ENCODE peak calls at places on chromosome 13, in seven cellular contexts. One of them, this sample, is unnamed.

GRCh38 chr13:66887088-66887487 is 343.0 kb downstream of the PCDH9 start:
- DNase-seq in neural crest cell: no peak
- DNase-seq in stimulated activated CD8-positive, alpha-beta memory T cell treated with anti-CD3 and anti-CD28 coated beads, Interleukin-4, amount 100 ng/mL, for 1 hour: no peak
- DNase-seq in activated CD4-positive, alpha-beta T cell treated with anti-CD3 and anti-CD28 coated beads, Interleukin-2, amount 50 U/mL, for 24 hours: no peak
- DNase-seq in GM19239: no peak
- DNase-seq in heart right ventricle: no peak
- DNase-seq in thoracic aorta: no peak
- DNase-seq in this sample: no peak

GRCh38 chr13:32408999-32409313 is 19.0 kb downstream of the N4BP2L1 start:
- DNase-seq in neural crest cell: no peak
- DNase-seq in stimulated activated CD8-positive, alpha-beta memory T cell treated with anti-CD3 and anti-CD28 coated beads, Interleukin-4, amount 100 ng/mL, for 1 hour: no peak
- DNase-seq in activated CD4-positive, alpha-beta T cell treated with anti-CD3 and anti-CD28 coated beads, Interleukin-2, amount 50 U/mL, for 24 hours: no peak
- DNase-seq in GM19239: no peak
- DNase-seq in heart right ventricle: no peak
- DNase-seq in thoracic aorta: no peak
- DNase-seq in this sample: peak; percentile 27

GRCh38 chr13:113562866-113563265 is 21.7 kb upstream of the TFDP1 start:
- DNase-seq in neural crest cell: no peak
- DNase-seq in stimulated activated CD8-positive, alpha-beta memory T cell treated with anti-CD3 and anti-CD28 coated beads, Interleukin-4, amount 100 ng/mL, for 1 hour: no peak
- DNase-seq in activated CD4-positive, alpha-beta T cell treated with anti-CD3 and anti-CD28 coated beads, Interleukin-2, amount 50 U/mL, for 24 hours: no peak
- DNase-seq in GM19239: no peak
- DNase-seq in heart right ventricle: no peak
- DNase-seq in thoracic aorta: no peak
- DNase-seq in this sample: no peak

GRCh38 chr13:95243207-95243606 is 58.0 kb downstream of the ABCC4 start:
- DNase-seq in neural crest cell: no peak
- DNase-seq in stimulated activated CD8-positive, alpha-beta memory T cell treated with anti-CD3 and anti-CD28 coated beads, Interleukin-4, amount 100 ng/mL, for 1 hour: no peak
- DNase-seq in activated CD4-positive, alpha-beta T cell treated with anti-CD3 and anti-CD28 coated beads, Interleukin-2, amount 50 U/mL, for 24 hours: no peak
- DNase-seq in GM19239: no peak
- DNase-seq in heart right ventricle: no peak
- DNase-seq in thoracic aorta: no peak
- DNase-seq in this sample: no peak

GRCh38 chr13:95349267-95349666 is 48.0 kb upstream of the ABCC4 start:
- DNase-seq in neural crest cell: no peak
- DNase-seq in stimulated activated CD8-positive, alpha-beta memory T cell treated with anti-CD3 and anti-CD28 coated beads, Interleukin-4, amount 100 ng/mL, for 1 hour: no peak
- DNase-seq in activated CD4-positive, alpha-beta T cell treated with anti-CD3 and anti-CD28 coated beads, Interleukin-2, amount 50 U/mL, for 24 hours: no peak
- DNase-seq in GM19239: no peak
- DNase-seq in heart right ventricle: no peak
- DNase-seq in thoracic aorta: no peak
- DNase-seq in this sample: no peak

GRCh38 chr13:51222510-51223283 is 499 bp downstream of the FAM124A start:
- DNase-seq in neural crest cell: peak; percentile 55
- DNase-seq in stimulated activated CD8-positive, alpha-beta memory T cell treated with anti-CD3 and anti-CD28 coated beads, Interleukin-4, amount 100 ng/mL, for 1 hour: no peak
- DNase-seq in activated CD4-positive, alpha-beta T cell treated with anti-CD3 and anti-CD28 coated beads, Interleukin-2, amount 50 U/mL, for 24 hours: no peak
- DNase-seq in GM19239: no peak
- DNase-seq in heart right ventricle: no peak
- DNase-seq in thoracic aorta: no peak
- DNase-seq in this sample: no peak

GRCh38 chr13:112885782-112886268 is 83.2 kb upstream of the MCF2L start:
- DNase-seq in neural crest cell: peak; percentile 72
- DNase-seq in stimulated activated CD8-positive, alpha-beta memory T cell treated with anti-CD3 and anti-CD28 coated beads, Interleukin-4, amount 100 ng/mL, for 1 hour: no peak
- DNase-seq in activated CD4-positive, alpha-beta T cell treated with anti-CD3 and anti-CD28 coated beads, Interleukin-2, amount 50 U/mL, for 24 hours: no peak
- DNase-seq in GM19239: no peak
- DNase-seq in heart right ventricle: peak; percentile 83
- DNase-seq in thoracic aorta: no peak
- DNase-seq in this sample: peak; percentile 89

GRCh38 chr13:90968510-90968909 is 379.0 kb upstream of the MIR17HG start:
- DNase-seq in neural crest cell: peak; percentile 20
- DNase-seq in stimulated activated CD8-positive, alpha-beta memory T cell treated with anti-CD3 and anti-CD28 coated beads, Interleukin-4, amount 100 ng/mL, for 1 hour: no peak
- DNase-seq in activated CD4-positive, alpha-beta T cell treated with anti-CD3 and anti-CD28 coated beads, Interleukin-2, amount 50 U/mL, for 24 hours: no peak
- DNase-seq in GM19239: no peak
- DNase-seq in heart right ventricle: no peak
- DNase-seq in thoracic aorta: no peak
- DNase-seq in this sample: peak; percentile 19

GRCh38 chr13:100588350-100589177 is at the start of gene GGACT:
- DNase-seq in neural crest cell: peak; percentile 74
- DNase-seq in stimulated activated CD8-positive, alpha-beta memory T cell treated with anti-CD3 and anti-CD28 coated beads, Interleukin-4, amount 100 ng/mL, for 1 hour: peak; percentile 59
- DNase-seq in activated CD4-positive, alpha-beta T cell treated with anti-CD3 and anti-CD28 coated beads, Interleukin-2, amount 50 U/mL, for 24 hours: peak; percentile 70
- DNase-seq in GM19239: peak; percentile 92
- DNase-seq in heart right ventricle: peak; percentile 83
- DNase-seq in thoracic aorta: peak; percentile 20
- DNase-seq in this sample: peak; percentile 77

GRCh38 chr13:99384468-99384867 is 77.3 kb upstream of the GPR183 start:
- DNase-seq in neural crest cell: no peak
- DNase-seq in stimulated activated CD8-positive, alpha-beta memory T cell treated with anti-CD3 and anti-CD28 coated beads, Interleukin-4, amount 100 ng/mL, for 1 hour: no peak
- DNase-seq in activated CD4-positive, alpha-beta T cell treated with anti-CD3 and anti-CD28 coated beads, Interleukin-2, amount 50 U/mL, for 24 hours: no peak
- DNase-seq in GM19239: no peak
- DNase-seq in heart right ventricle: no peak
- DNase-seq in thoracic aorta: no peak
- DNase-seq in this sample: no peak

GRCh38 chr13:46751811-46752635 is 44.9 kb downstream of the ESD start:
- DNase-seq in neural crest cell: no peak
- DNase-seq in stimulated activated CD8-positive, alpha-beta memory T cell treated with anti-CD3 and anti-CD28 coated beads, Interleukin-4, amount 100 ng/mL, for 1 hour: peak; percentile 8
- DNase-seq in activated CD4-positive, alpha-beta T cell treated with anti-CD3 and anti-CD28 coated beads, Interleukin-2, amount 50 U/mL, for 24 hours: peak; percentile 42
- DNase-seq in GM19239: no peak
- DNase-seq in heart right ventricle: no peak
- DNase-seq in thoracic aorta: no peak
- DNase-seq in this sample: no peak

GRCh38 chr13:31116224-31116623 is 45.5 kb downstream of the HSPH1 start:
- DNase-seq in neural crest cell: no peak
- DNase-seq in stimulated activated CD8-positive, alpha-beta memory T cell treated with anti-CD3 and anti-CD28 coated beads, Interleukin-4, amount 100 ng/mL, for 1 hour: no peak
- DNase-seq in activated CD4-positive, alpha-beta T cell treated with anti-CD3 and anti-CD28 coated beads, Interleukin-2, amount 50 U/mL, for 24 hours: no peak
- DNase-seq in GM19239: no peak
- DNase-seq in heart right ventricle: no peak
- DNase-seq in thoracic aorta: no peak
- DNase-seq in this sample: no peak

GRCh38 chr13:65911546-65912193 is 1318.5 kb downstream of the PCDH9 start:
- DNase-seq in neural crest cell: no peak
- DNase-seq in stimulated activated CD8-positive, alpha-beta memory T cell treated with anti-CD3 and anti-CD28 coated beads, Interleukin-4, amount 100 ng/mL, for 1 hour: no peak
- DNase-seq in activated CD4-positive, alpha-beta T cell treated with anti-CD3 and anti-CD28 coated beads, Interleukin-2, amount 50 U/mL, for 24 hours: no peak
- DNase-seq in GM19239: no peak
- DNase-seq in heart right ventricle: no peak
- DNase-seq in thoracic aorta: no peak
- DNase-seq in this sample: no peak

GRCh38 chr13:86581711-86582110 is 782.5 kb upstream of the SLITRK6 start:
- DNase-seq in neural crest cell: no peak
- DNase-seq in stimulated activated CD8-positive, alpha-beta memory T cell treated with anti-CD3 and anti-CD28 coated beads, Interleukin-4, amount 100 ng/mL, for 1 hour: no peak
- DNase-seq in activated CD4-positive, alpha-beta T cell treated with anti-CD3 and anti-CD28 coated beads, Interleukin-2, amount 50 U/mL, for 24 hours: no peak
- DNase-seq in GM19239: no peak
- DNase-seq in heart right ventricle: no peak
- DNase-seq in thoracic aorta: no peak
- DNase-seq in this sample: no peak

GRCh38 chr13:22801402-22802003 is 379.3 kb upstream of the SGCG start:
- DNase-seq in neural crest cell: no peak
- DNase-seq in stimulated activated CD8-positive, alpha-beta memory T cell treated with anti-CD3 and anti-CD28 coated beads, Interleukin-4, amount 100 ng/mL, for 1 hour: no peak
- DNase-seq in activated CD4-positive, alpha-beta T cell treated with anti-CD3 and anti-CD28 coated beads, Interleukin-2, amount 50 U/mL, for 24 hours: no peak
- DNase-seq in GM19239: no peak
- DNase-seq in heart right ventricle: no peak
- DNase-seq in thoracic aorta: no peak
- DNase-seq in this sample: peak; percentile 38

GRCh38 chr13:111898956-111899713 is 167.8 kb upstream of the SOX1 start:
- DNase-seq in neural crest cell: no peak
- DNase-seq in stimulated activated CD8-positive, alpha-beta memory T cell treated with anti-CD3 and anti-CD28 coated beads, Interleukin-4, amount 100 ng/mL, for 1 hour: no peak
- DNase-seq in activated CD4-positive, alpha-beta T cell treated with anti-CD3 and anti-CD28 coated beads, Interleukin-2, amount 50 U/mL, for 24 hours: no peak
- DNase-seq in GM19239: no peak
- DNase-seq in heart right ventricle: no peak
- DNase-seq in thoracic aorta: no peak
- DNase-seq in this sample: no peak

GRCh38 chr13:49540552-49540951 is 44.8 kb downstream of the PHF11 start:
- DNase-seq in neural crest cell: no peak
- DNase-seq in stimulated activated CD8-positive, alpha-beta memory T cell treated with anti-CD3 and anti-CD28 coated beads, Interleukin-4, amount 100 ng/mL, for 1 hour: no peak
- DNase-seq in activated CD4-positive, alpha-beta T cell treated with anti-CD3 and anti-CD28 coated beads, Interleukin-2, amount 50 U/mL, for 24 hours: no peak
- DNase-seq in GM19239: no peak
- DNase-seq in heart right ventricle: no peak
- DNase-seq in thoracic aorta: no peak
- DNase-seq in this sample: no peak

GRCh38 chr13:30907167-30907761 is 1.2 kb downstream of the MEDAG start:
- DNase-seq in neural crest cell: no peak
- DNase-seq in stimulated activated CD8-positive, alpha-beta memory T cell treated with anti-CD3 and anti-CD28 coated beads, Interleukin-4, amount 100 ng/mL, for 1 hour: no peak
- DNase-seq in activated CD4-positive, alpha-beta T cell treated with anti-CD3 and anti-CD28 coated beads, Interleukin-2, amount 50 U/mL, for 24 hours: no peak
- DNase-seq in GM19239: no peak
- DNase-seq in heart right ventricle: no peak
- DNase-seq in thoracic aorta: no peak
- DNase-seq in this sample: peak; percentile 21

GRCh38 chr13:33401238-33401637 is 115.7 kb upstream of the STARD13 start:
- DNase-seq in neural crest cell: no peak
- DNase-seq in stimulated activated CD8-positive, alpha-beta memory T cell treated with anti-CD3 and anti-CD28 coated beads, Interleukin-4, amount 100 ng/mL, for 1 hour: no peak
- DNase-seq in activated CD4-positive, alpha-beta T cell treated with anti-CD3 and anti-CD28 coated beads, Interleukin-2, amount 50 U/mL, for 24 hours: no peak
- DNase-seq in GM19239: no peak
- DNase-seq in heart right ventricle: peak; percentile 22
- DNase-seq in thoracic aorta: no peak
- DNase-seq in this sample: no peak

GRCh38 chr13:45178349-45179142 is 22.3 kb downstream of the KCTD4 start:
- DNase-seq in neural crest cell: no peak
- DNase-seq in stimulated activated CD8-positive, alpha-beta memory T cell treated with anti-CD3 and anti-CD28 coated beads, Interleukin-4, amount 100 ng/mL, for 1 hour: no peak
- DNase-seq in activated CD4-positive, alpha-beta T cell treated with anti-CD3 and anti-CD28 coated beads, Interleukin-2, amount 50 U/mL, for 24 hours: no peak
- DNase-seq in GM19239: no peak
- DNase-seq in heart right ventricle: no peak
- DNase-seq in thoracic aorta: no peak
- DNase-seq in this sample: no peak

GRCh38 chr13:25249001-25249543 is 38.2 kb downstream of the MTMR6 start:
- DNase-seq in neural crest cell: no peak
- DNase-seq in stimulated activated CD8-positive, alpha-beta memory T cell treated with anti-CD3 and anti-CD28 coated beads, Interleukin-4, amount 100 ng/mL, for 1 hour: no peak
- DNase-seq in activated CD4-positive, alpha-beta T cell treated with anti-CD3 and anti-CD28 coated beads, Interleukin-2, amount 50 U/mL, for 24 hours: no peak
- DNase-seq in GM19239: no peak
- DNase-seq in heart right ventricle: no peak
- DNase-seq in thoracic aorta: no peak
- DNase-seq in this sample: no peak

GRCh38 chr13:110334841-110335490 is 27.9 kb downstream of the COL4A2 start:
- DNase-seq in neural crest cell: no peak
- DNase-seq in stimulated activated CD8-positive, alpha-beta memory T cell treated with anti-CD3 and anti-CD28 coated beads, Interleukin-4, amount 100 ng/mL, for 1 hour: no peak
- DNase-seq in activated CD4-positive, alpha-beta T cell treated with anti-CD3 and anti-CD28 coated beads, Interleukin-2, amount 50 U/mL, for 24 hours: no peak
- DNase-seq in GM19239: no peak
- DNase-seq in heart right ventricle: no peak
- DNase-seq in thoracic aorta: no peak
- DNase-seq in this sample: no peak

GRCh38 chr13:44142540-44142867 is 231.1 kb upstream of the SERP2 start:
- DNase-seq in neural crest cell: no peak
- DNase-seq in stimulated activated CD8-positive, alpha-beta memory T cell treated with anti-CD3 and anti-CD28 coated beads, Interleukin-4, amount 100 ng/mL, for 1 hour: no peak
- DNase-seq in activated CD4-positive, alpha-beta T cell treated with anti-CD3 and anti-CD28 coated beads, Interleukin-2, amount 50 U/mL, for 24 hours: no peak
- DNase-seq in GM19239: no peak
- DNase-seq in heart right ventricle: no peak
- DNase-seq in thoracic aorta: no peak
- DNase-seq in this sample: peak; percentile 39

GRCh38 chr13:72849571-72849970 is 67.6 kb downstream of the PIBF1 start:
- DNase-seq in neural crest cell: no peak
- DNase-seq in stimulated activated CD8-positive, alpha-beta memory T cell treated with anti-CD3 and anti-CD28 coated beads, Interleukin-4, amount 100 ng/mL, for 1 hour: no peak
- DNase-seq in activated CD4-positive, alpha-beta T cell treated with anti-CD3 and anti-CD28 coated beads, Interleukin-2, amount 50 U/mL, for 24 hours: no peak
- DNase-seq in GM19239: no peak
- DNase-seq in heart right ventricle: no peak
- DNase-seq in thoracic aorta: no peak
- DNase-seq in this sample: no peak

GRCh38 chr13:28528848-28529247 is 33.9 kb upstream of the FLT1 start:
- DNase-seq in neural crest cell: no peak
- DNase-seq in stimulated activated CD8-positive, alpha-beta memory T cell treated with anti-CD3 and anti-CD28 coated beads, Interleukin-4, amount 100 ng/mL, for 1 hour: no peak
- DNase-seq in activated CD4-positive, alpha-beta T cell treated with anti-CD3 and anti-CD28 coated beads, Interleukin-2, amount 50 U/mL, for 24 hours: no peak
- DNase-seq in GM19239: no peak
- DNase-seq in heart right ventricle: no peak
- DNase-seq in thoracic aorta: no peak
- DNase-seq in this sample: no peak

GRCh38 chr13:24233351-24233901 is 72.9 kb downstream of the SPATA13 start:
- DNase-seq in neural crest cell: no peak
- DNase-seq in stimulated activated CD8-positive, alpha-beta memory T cell treated with anti-CD3 and anti-CD28 coated beads, Interleukin-4, amount 100 ng/mL, for 1 hour: no peak
- DNase-seq in activated CD4-positive, alpha-beta T cell treated with anti-CD3 and anti-CD28 coated beads, Interleukin-2, amount 50 U/mL, for 24 hours: no peak
- DNase-seq in GM19239: no peak
- DNase-seq in heart right ventricle: no peak
- DNase-seq in thoracic aorta: no peak
- DNase-seq in this sample: no peak

GRCh38 chr13:82654851-82655517 is 1227.3 kb downstream of the SLITRK1 start:
- DNase-seq in neural crest cell: no peak
- DNase-seq in stimulated activated CD8-positive, alpha-beta memory T cell treated with anti-CD3 and anti-CD28 coated beads, Interleukin-4, amount 100 ng/mL, for 1 hour: no peak
- DNase-seq in activated CD4-positive, alpha-beta T cell treated with anti-CD3 and anti-CD28 coated beads, Interleukin-2, amount 50 U/mL, for 24 hours: no peak
- DNase-seq in GM19239: no peak
- DNase-seq in heart right ventricle: peak; percentile 61
- DNase-seq in thoracic aorta: peak; percentile 20
- DNase-seq in this sample: no peak

GRCh38 chr13:96994030-96994848 is at the start of gene OXGR1:
- DNase-seq in neural crest cell: peak; percentile 12
- DNase-seq in stimulated activated CD8-positive, alpha-beta memory T cell treated with anti-CD3 and anti-CD28 coated beads, Interleukin-4, amount 100 ng/mL, for 1 hour: no peak
- DNase-seq in activated CD4-positive, alpha-beta T cell treated with anti-CD3 and anti-CD28 coated beads, Interleukin-2, amount 50 U/mL, for 24 hours: no peak
- DNase-seq in GM19239: no peak
- DNase-seq in heart right ventricle: no peak
- DNase-seq in thoracic aorta: no peak
- DNase-seq in this sample: no peak

GRCh38 chr13:75402787-75403186 is 79.2 kb downstream of the TBC1D4 start:
- DNase-seq in neural crest cell: no peak
- DNase-seq in stimulated activated CD8-positive, alpha-beta memory T cell treated with anti-CD3 and anti-CD28 coated beads, Interleukin-4, amount 100 ng/mL, for 1 hour: no peak
- DNase-seq in activated CD4-positive, alpha-beta T cell treated with anti-CD3 and anti-CD28 coated beads, Interleukin-2, amount 50 U/mL, for 24 hours: no peak
- DNase-seq in GM19239: no peak
- DNase-seq in heart right ventricle: peak; percentile 32
- DNase-seq in thoracic aorta: no peak
- DNase-seq in this sample: no peak

This sample was measured in testis.